ENCODE peak calls at places on chromosomes 11 and 22, in five cellular contexts. C, T, N, J and D are unnamed samples.

GRCh38 chr11:65506770-65507485 is 8.1 kb downstream of the MALAT1 start:
- DNase-seq in T (no peak), C (no peak), J (no peak), N (peak; percentile 96), D (peak; percentile 64)

GRCh38 chr11:70650075-70650909 is 252.0 kb downstream of the CTTN start:
- DNase-seq in T (peak; percentile 19), N (peak; percentile 77), C (peak; percentile 91), J (peak; percentile 58), D (peak; percentile 68)

GRCh38 chr22:31321421-31321820 is 24.7 kb downstream of the PATZ1 start:
- DNase-seq in C (no peak), J (no peak), T (no peak), N (no peak), D (no peak)

GRCh38 chr11:76209956-76210885 is 3.9 kb upstream of the WNT11 start:
- DNase-seq in J (peak; percentile 76), C (peak; percentile 63), N (peak; percentile 84), T (peak; percentile 48), D (peak; percentile 63)

GRCh38 chr11:73942030-73942429 is 8.8 kb upstream of the DNAJB13 start:
- DNase-seq in T (no peak), J (no peak), C (no peak), N (no peak), D (no peak)

GRCh38 chr22:50467341-50467740 is 7.5 kb downstream of the SBF1 start:
- DNase-seq in J (no peak), N (no peak), C (no peak), T (no peak), D (no peak)

GRCh38 chr11:130218501-130218900 is 58.9 kb downstream of the ST14 start:
- DNase-seq in N (no peak), C (no peak), T (no peak), J (no peak), D (no peak)

GRCh38 chr11:6040874-6041273 is 10.3 kb upstream of the OR56A1 start:
- DNase-seq in J (no peak), T (no peak), C (no peak), N (peak; percentile 12), D (no peak)

GRCh38 chr11:105000167-105000566 is 22.8 kb downstream of the CASP5 start:
- DNase-seq in J (peak; percentile 29), T (no peak), C (no peak), N (no peak), D (no peak)

GRCh38 chr11:33941637-33942160 is 49.8 kb upstream of the LMO2 start:
- DNase-seq in C (no peak), T (no peak), J (peak; percentile 36), N (peak; percentile 60), D (peak; percentile 57)

GRCh38 chr11:5809905-5810792 is 1.4 kb downstream of the OR52N2 start:
- DNase-seq in C (no peak), J (no peak), N (no peak), T (no peak), D (no peak)

GRCh38 chr11:10846664-10847063 is 11.2 kb downstream of the ZBED5 start:
- DNase-seq in T (no peak), C (no peak), N (no peak), J (no peak), D (no peak)

GRCh38 chr11:26193714-26194373 is 138.1 kb upstream of the ANO3 start:
- DNase-seq in T (no peak), J (no peak), N (no peak), C (no peak), D (no peak)

GRCh38 chr11:125348704-125349635 is 147.1 kb downstream of the FEZ1 start:
- DNase-seq in T (no peak), N (peak; percentile 48), C (peak; percentile 75), J (peak; percentile 48), D (peak; percentile 32)

GRCh38 chr11:36693139-36693845 is 95.3 kb upstream of the RAG2 start:
- DNase-seq in T (no peak), N (no peak), J (no peak), C (no peak), D (no peak)

GRCh38 chr11:47523491-47524199 is 29.3 kb downstream of the CELF1 start:
- DNase-seq in C (peak; percentile 54), J (peak; percentile 87), T (peak; percentile 70), N (peak; percentile 82), D (peak; percentile 87)

GRCh38 chr22:38029370-38029769 is 27.8 kb upstream of the PICK1 start:
- DNase-seq in J (no peak), N (no peak), C (no peak), T (no peak), D (no peak)

GRCh38 chr11:27291302-27291889 is 71.6 kb downstream of the CCDC34 start:
- DNase-seq in C (no peak), N (no peak), T (no peak), J (no peak), D (no peak)

GRCh38 chr11:68146010-68146540 is 24.9 kb upstream of the CHKA start:
- DNase-seq in J (peak; percentile 15), N (peak; percentile 38), T (peak; percentile 88), C (no peak), D (no peak)

GRCh38 chr11:2581151-2581930 is 118.5 kb downstream of the KCNQ1OT1 start:
- DNase-seq in C (no peak), T (no peak), J (no peak), N (no peak), D (no peak)

GRCh38 chr11:111718436-111719325 is 47.5 kb downstream of the PPP2R1B start:
- DNase-seq in J (peak; percentile 87), N (peak; percentile 56), C (peak; percentile 49), T (no peak), D (peak; percentile 90)

GRCh38 chr11:128717581-128717980 is 23.7 kb downstream of the FLI1 start:
- DNase-seq in C (no peak), N (no peak), J (no peak), T (no peak), D (no peak)

GRCh38 chr11:134272381-134273316 is 3.5 kb upstream of the GLB1L3 start:
- DNase-seq in C (peak; percentile 75), J (peak; percentile 13), T (no peak), N (peak; percentile 76), D (no peak)